ENCODE peak calls at places on chromosomes 5 and 9, in five cellular contexts. D is astrocyte, I is mammary epithelial cell, W is H9, N is IMR-90. H is an unnamed sample.

GRCh38 chr9:93676310-93677054 is 100.1 kb downstream of the PHF2 start:
- DNase-seq in D (no peak), W (peak), N (no peak), I (no peak), H (peak)

GRCh38 chr5:9562101-9562500 is 16.2 kb upstream of the SEMA5A start:
- DNase-seq in W (peak), I (no peak), N (no peak), D (no peak), H (no peak)

GRCh38 chr9:34566191-34566849 is 23.2 kb downstream of the CNTFR start:
- DNase-seq in I (no peak), W (no peak), D (no peak), N (no peak), H (no peak)

GRCh38 chr9:6226696-6227095 is 11.1 kb downstream of the IL33 start:
- DNase-seq in N (peak), I (peak), W (peak), D (peak), H (no peak)

GRCh38 chr5:6755519-6755918 is 42.3 kb downstream of the TENT4A start:
- DNase-seq in D (no peak), N (no peak), W (no peak), I (no peak), H (no peak)

GRCh38 chr9:95721132-95721531 is 154.4 kb upstream of the ERCC6L2 start:
- DNase-seq in N (no peak), I (no peak), D (no peak), W (no peak), H (no peak)

GRCh38 chr5:10611290-10611689 is 47.4 kb downstream of the ANKRD33B start:
- DNase-seq in N (peak), D (peak), I (no peak), W (no peak), H (no peak)

GRCh38 chr9:86324308-86324707 is 29.9 kb downstream of the TUT7 start:
- DNase-seq in N (peak), W (no peak), I (no peak), D (peak), H (no peak)

GRCh38 chr9:129483467-129484324 is 137.2 kb downstream of the C9orf50 start:
- DNase-seq in W (no peak), D (peak), N (peak), I (peak), H (no peak)

GRCh38 chr5:150764530-150764929 is 5.7 kb upstream of the DCTN4 start:
- DNase-seq in W (no peak), N (no peak), I (no peak), D (no peak), H (no peak)

GRCh38 chr5:158272409-158272808 is 413.5 kb upstream of the CLINT1 start:
- DNase-seq in I (no peak), N (no peak), W (no peak), D (no peak), H (no peak)

GRCh38 chr9:121288874-121289553 is 21.1 kb downstream of the GSN start:
- DNase-seq in N (peak), D (peak), I (peak), W (peak), H (no peak)

GRCh38 chr9:121280715-121281613 is 13.0 kb downstream of the GSN start:
- DNase-seq in I (no peak), D (no peak), N (no peak), W (no peak), H (no peak)

GRCh38 chr9:10059044-10059443 is 553.8 kb downstream of the PTPRD start:
- DNase-seq in D (peak), I (peak), N (peak), W (no peak), H (no peak)

GRCh38 chr5:152593388-152593787 is 188.3 kb upstream of the NMUR2 start:
- DNase-seq in W (no peak), D (no peak), N (no peak), I (no peak), H (no peak)

GRCh38 chr5:18394154-18394804 is 760.0 kb downstream of the TAF11L14 start:
- DNase-seq in N (peak), D (peak), I (peak), W (peak), H (peak)

GRCh38 chr9:130382636-130383349 is 62.0 kb upstream of the ASS1 start:
- DNase-seq in D (no peak), I (no peak), W (no peak), N (no peak), H (no peak)

GRCh38 chr5:111198281-111198948 is 25.8 kb upstream of the CAMK4 start:
- DNase-seq in D (no peak), I (no peak), W (no peak), N (no peak), H (no peak)

GRCh38 chr9:4689013-4689412 is 9.6 kb downstream of the CDC37L1 start:
- DNase-seq in W (no peak), I (no peak), N (no peak), D (no peak), H (no peak)

GRCh38 chr9:19464061-19464763 is 55.4 kb downstream of the ACER2 start:
- DNase-seq in I (no peak), W (no peak), D (no peak), N (no peak), H (no peak)

GRCh38 chr5:132055808-132056609 is 4.4 kb upstream of the IL3 start:
- DNase-seq in D (no peak), I (no peak), N (no peak), W (peak), H (peak)

GRCh38 chr9:9498846-9499245 is 1114.0 kb downstream of the PTPRD start:
- DNase-seq in I (no peak), D (no peak), W (no peak), N (no peak), H (no peak)

GRCh38 chr9:82183181-82183860 is 194.7 kb downstream of the SPATA31D1 start:
- DNase-seq in N (no peak), W (no peak), D (no peak), I (no peak), H (no peak)

GRCh38 chr5:173915310-173916005 is 27.3 kb downstream of the CPEB4 start:
- DNase-seq in W (no peak), N (no peak), D (no peak), I (no peak), H (no peak)

GRCh38 chr5:170159101-170159698 is 53.5 kb downstream of the FOXI1 start:
- DNase-seq in D (peak), W (no peak), I (peak), N (peak), H (no peak)

GRCh38 chr9:34650816-34651215 is 1.2 kb upstream of the IL11RA start:
- DNase-seq in W (no peak), N (peak), D (no peak), I (no peak), H (no peak)

GRCh38 chr5:116524505-116524904 is 50.1 kb downstream of the SEMA6A start:
- DNase-seq in I (no peak), D (no peak), W (no peak), N (no peak), H (no peak)

GRCh38 chr9:135809166-135809565 is 98.2 kb downstream of the CAMSAP1 start:
- DNase-seq in D (peak), N (peak), I (no peak), W (no peak), H (no peak)

GRCh38 chr5:177513500-177513899 is 3.3 kb downstream of the DDX41 start:
- DNase-seq in I (no peak), D (no peak), N (no peak), W (no peak), H (no peak)

GRCh38 chr9:70802206-70802605 is 319.2 kb downstream of the TRPM3 start:
- DNase-seq in I (no peak), W (no peak), D (peak), N (no peak), H (no peak)

GRCh38 chr5:132277971-132278964 is 15.9 kb upstream of the SLC22A4 start:
- DNase-seq in D (no peak), W (peak), I (no peak), N (no peak), H (no peak)

GRCh38 chr9:86034863-86035734 is 64.3 kb downstream of the GOLM1 start:
- DNase-seq in N (peak), I (peak), D (peak), W (peak), H (no peak)

DNA sequence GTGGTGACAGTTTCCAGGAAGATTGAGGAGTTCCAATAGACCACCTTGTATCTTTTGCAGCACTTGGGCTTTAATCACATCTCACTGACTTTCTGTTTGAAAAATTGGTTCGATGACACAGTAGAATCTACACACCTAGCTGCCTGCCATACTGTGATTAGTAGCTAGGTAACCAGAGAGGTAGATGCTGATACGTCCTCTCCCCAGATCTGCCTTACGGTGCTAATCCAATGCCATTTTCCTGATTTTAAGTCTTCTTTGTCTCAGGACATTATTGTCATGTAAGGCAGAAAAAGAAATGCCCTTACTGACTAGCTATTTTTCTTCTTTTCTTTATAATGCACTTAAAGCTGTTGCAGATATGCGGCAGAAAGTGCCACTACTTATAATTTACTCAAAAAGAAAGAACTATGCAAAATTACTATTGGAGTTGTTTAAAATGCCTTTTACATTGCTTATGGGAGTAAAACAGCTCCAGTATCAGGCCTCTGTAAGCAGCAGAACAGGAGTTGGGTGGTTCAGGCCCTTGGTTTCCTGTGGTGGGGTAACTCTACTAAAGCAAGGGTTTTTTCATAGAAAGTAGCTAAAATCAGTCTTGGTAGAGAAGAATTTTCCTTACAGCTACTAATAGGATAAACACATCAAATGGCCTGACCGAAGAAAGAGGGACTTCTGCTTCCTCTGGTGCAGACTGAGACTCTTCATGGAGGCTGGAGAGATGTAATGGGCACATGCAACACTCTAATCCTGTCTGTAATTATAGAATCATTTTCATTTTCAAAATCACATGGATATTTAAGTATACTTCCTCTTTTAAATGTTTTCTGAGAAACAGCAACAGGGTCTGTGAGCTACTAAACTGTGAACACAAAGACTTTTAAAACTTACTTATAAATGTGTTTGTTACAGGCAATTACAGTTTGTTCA is 177.2 kb downstream of the MAPKAP1 start:
- DNase-seq in D (no peak), W (no peak), I (no peak), N (no peak), H (no peak)
- H3K9ac ChIP-seq in D (no peak), W (no peak), I (no peak), N (no peak), H (no peak)

GRCh38 chr9:122463828-122464632 is 13.7 kb downstream of the OR1J1 start:
- DNase-seq in N (no peak), I (peak), W (peak), D (no peak), H (peak)
- H3K9ac ChIP-seq in N (peak), I (peak), W (no peak), D (peak), H (peak)

DNA sequence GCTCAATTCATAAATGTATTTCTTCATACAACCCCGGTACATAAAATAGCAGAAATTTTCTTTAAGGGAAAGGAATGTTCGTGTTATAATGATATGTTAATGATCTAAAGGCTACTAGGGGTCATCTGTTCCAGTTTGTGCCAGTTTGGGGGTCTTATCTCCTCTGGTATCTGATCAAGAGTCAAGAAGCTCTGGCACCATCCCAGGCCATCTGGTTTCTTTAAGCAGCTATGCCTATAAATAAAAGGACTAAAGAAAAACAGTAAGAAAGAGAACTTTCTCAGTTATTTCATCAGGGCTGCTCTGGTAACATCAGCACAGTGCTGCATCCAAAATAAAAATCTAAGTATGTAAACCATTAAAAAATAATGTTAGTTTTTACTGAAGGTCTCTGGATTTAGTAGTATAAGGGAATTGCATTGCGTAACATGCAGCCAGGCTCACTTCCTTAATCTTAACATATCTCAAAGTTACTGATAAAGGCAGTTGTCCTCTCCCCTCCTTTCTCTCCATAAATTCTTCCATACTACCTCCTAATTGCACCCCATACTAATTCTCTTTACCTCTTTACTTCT is 185.0 kb downstream of the NR2F1-AS1 start:
- DNase-seq in W (no peak), D (no peak), N (peak), I (no peak), H (no peak)
- H3K9ac ChIP-seq in W (no peak), D (no peak), N (no peak), I (no peak), H (no peak)

GRCh38 chr5:57414857-57415256 is 67.8 kb downstream of the ACTBL2 start:
- DNase-seq in W (no peak), I (no peak), N (peak), D (no peak), H (no peak)

GRCh38 chr5:57412010-57412409 is 70.6 kb downstream of the ACTBL2 start:
- DNase-seq in I (peak), D (peak), W (no peak), N (peak), H (no peak)

GRCh38 chr5:57410374-57411320 is 72.0 kb downstream of the ACTBL2 start:
- DNase-seq in I (no peak), W (no peak), D (no peak), N (no peak), H (no peak)

GRCh38 chr5:57412680-57413079 is 69.9 kb downstream of the ACTBL2 start:
- DNase-seq in D (no peak), W (no peak), N (no peak), I (no peak), H (no peak)

DNA sequence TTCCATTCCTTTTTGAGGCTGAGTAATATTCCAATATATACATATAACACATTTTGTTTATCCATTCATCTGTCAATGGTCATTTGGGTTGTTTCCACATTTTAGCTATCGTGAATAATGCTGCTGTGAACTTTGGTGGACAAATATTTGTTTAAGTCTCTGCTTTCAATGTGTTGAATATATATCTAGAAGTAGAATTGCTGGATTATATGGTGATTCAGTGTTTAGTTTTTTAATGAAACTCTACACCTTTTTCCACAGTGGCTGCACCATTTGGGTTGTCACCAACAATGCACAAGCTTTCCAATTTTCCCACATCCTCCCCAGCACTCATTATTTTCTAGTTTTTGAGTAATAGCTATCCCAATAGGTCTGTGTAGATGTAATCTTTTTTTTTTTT is 69.5 kb downstream of the ACTBL2 start:
- DNase-seq in W (no peak), I (no peak), D (no peak), N (no peak), H (no peak)
- H3K9ac ChIP-seq in W (no peak), I (no peak), D (no peak), N (no peak), H (no peak)

GRCh38 chr9:125509476-125509875 is 197.5 kb downstream of the MAPKAP1 start:
- DNase-seq in D (peak), N (peak), W (no peak), I (no peak), H (no peak)
- H3K9ac ChIP-seq in D (no peak), N (no peak), W (no peak), I (no peak), H (no peak)

H was measured in DND-41.